ENCODE peak calls at places on chromosomes 1 and 21, in six cellular contexts. C is sigmoid colon, M is HFFc6, K is HFF-Myc, V is kidney epithelial cell, O is AG04450. F is an unnamed sample.

GRCh38 chr1:65458730-65459396 is 38.4 kb downstream of the LEPR start:
- DNase-seq in C (no peak), M (no peak), K (no peak), V (no peak), O (no peak), F (no peak)

GRCh38 chr1:214002472-214002871 is 14.7 kb downstream of the PROX1 start:
- DNase-seq in C (no peak), M (peak), K (peak), V (peak), O (no peak), F (no peak)

GRCh38 chr1:67134692-67135091 is at the start of gene C1orf141:
- DNase-seq in C (no peak), M (no peak), K (no peak), V (no peak), O (no peak), F (peak)

GRCh38 chr1:15222653-15223303 is 24.2 kb upstream of the FHAD1 start:
- DNase-seq in C (peak), M (no peak), K (no peak), V (no peak), O (no peak), F (no peak)

GRCh38 chr1:209747580-209748262 is 8.1 kb upstream of the TRAF3IP3 start:
- DNase-seq in C (peak), M (peak), K (peak), V (peak), O (peak), F (peak)

GRCh38 chr1:220824031-220824989 is 37.6 kb downstream of the MTARC1 start:
- DNase-seq in C (no peak), M (peak), K (no peak), V (no peak), O (no peak), F (no peak)

GRCh38 chr1:157289424-157290105 is 151.4 kb upstream of the ETV3 start:
- DNase-seq in C (no peak), M (no peak), K (no peak), V (no peak), O (no peak), F (no peak)

GRCh38 chr1:31723828-31724359 is 20.1 kb upstream of the COL16A1 start:
- DNase-seq in C (no peak), M (peak), K (no peak), V (no peak), O (no peak), F (peak)

GRCh38 chr1:1068374-1069060 is 5.6 kb downstream of the RNF223 start:
- DNase-seq in C (no peak), M (no peak), K (no peak), V (no peak), O (no peak), F (no peak)

GRCh38 chr1:109630081-109630880 is 10.6 kb downstream of the AMPD2 start:
- DNase-seq in C (no peak), M (no peak), K (no peak), V (no peak), O (no peak), F (peak)

GRCh38 chr1:172429324-172430127 is 9.0 kb downstream of the C1orf105 start:
- DNase-seq in C (no peak), M (peak), K (peak), V (no peak), O (no peak), F (peak)

GRCh38 chr1:208118306-208118705 is 125.9 kb downstream of the PLXNA2 start:
- DNase-seq in C (no peak), M (no peak), K (no peak), V (no peak), O (no peak), F (no peak)

GRCh38 chr1:198269352-198269940 is 112.6 kb downstream of the NEK7 start:
- DNase-seq in C (no peak), M (no peak), K (no peak), V (no peak), O (no peak), F (no peak)

GRCh38 chr1:161501234-161501633 is 4.0 kb upstream of the FCGR2A start:
- DNase-seq in C (no peak), M (no peak), K (no peak), V (no peak), O (no peak), F (no peak)

GRCh38 chr1:184447651-184448185 is 60.9 kb downstream of the C1orf21 start:
- DNase-seq in C (no peak), M (no peak), K (no peak), V (no peak), O (no peak), F (no peak)

GRCh38 chr1:77889671-77890070 is 1.2 kb downstream of the NEXN start:
- DNase-seq in C (no peak), M (peak), K (no peak), V (no peak), O (peak), F (no peak)

GRCh38 chr1:161824618-161825017 is 58.5 kb downstream of the ATF6 start:
- DNase-seq in C (no peak), M (no peak), K (no peak), V (no peak), O (no peak), F (no peak)

GRCh38 chr1:160032165-160032827 is 506 bp upstream of the PIGM start:
- DNase-seq in C (no peak), M (no peak), K (no peak), V (no peak), O (no peak), F (peak)

GRCh38 chr1:151710187-151710586 is 6.4 kb downstream of the CELF3 start:
- DNase-seq in C (no peak), M (peak), K (no peak), V (no peak), O (no peak), F (no peak)

GRCh38 chr1:166032901-166033371 is 133.9 kb downstream of the FAM78B start:
- DNase-seq in C (no peak), M (no peak), K (no peak), V (no peak), O (no peak), F (no peak)

GRCh38 chr1:44409741-44410140 is 4.7 kb downstream of the RNF220 start:
- DNase-seq in C (no peak), M (no peak), K (no peak), V (no peak), O (no peak), F (no peak)

GRCh38 chr1:181743878-181744312 is 260.6 kb downstream of the CACNA1E start:
- DNase-seq in C (no peak), M (no peak), K (no peak), V (no peak), O (no peak), F (no peak)

GRCh38 chr1:85611856-85612255 is 31.3 kb downstream of the CCN1 start:
- DNase-seq in C (peak), M (peak), K (peak), V (peak), O (peak), F (no peak)

GRCh38 chr1:54806931-54807611 is 5.9 kb upstream of the TTC22 start:
- DNase-seq in C (no peak), M (peak), K (no peak), V (no peak), O (no peak), F (no peak)

GRCh38 chr1:55010194-55010886 is 11.6 kb downstream of the BSND start:
- DNase-seq in C (no peak), M (no peak), K (no peak), V (no peak), O (no peak), F (no peak)

GRCh38 chr1:97907886-97908285 is 12.9 kb downstream of the DPYD start:
- DNase-seq in C (no peak), M (no peak), K (no peak), V (no peak), O (no peak), F (no peak)

GRCh38 chr21:42107881-42108553 is 36.9 kb downstream of the UMODL1 start:
- DNase-seq in C (no peak), M (no peak), K (no peak), V (no peak), O (peak), F (peak)

GRCh38 chr1:210905944-210906453 is 227.9 kb downstream of the KCNH1 start:
- DNase-seq in C (no peak), M (no peak), K (no peak), V (no peak), O (no peak), F (no peak)

GRCh38 chr1:157162345-157162744 is 24.1 kb upstream of the ETV3 start:
- DNase-seq in C (no peak), M (peak), K (no peak), V (no peak), O (no peak), F (no peak)

GRCh38 chr1:224245188-224245587 is 62.1 kb downstream of the DEGS1 start:
- DNase-seq in C (peak), M (no peak), K (peak), V (no peak), O (no peak), F (peak)

GRCh38 chr1:156892190-156893047 is 1.1 kb upstream of the PEAR1 start:
- DNase-seq in C (peak), M (peak), K (no peak), V (peak), O (peak), F (peak)

GRCh38 chr1:84442256-84442655 is 36.8 kb upstream of the RPF1 start:
- DNase-seq in C (no peak), M (peak), K (peak), V (peak), O (peak), F (peak)

GRCh38 chr1:26075421-26076144 is 8.2 kb upstream of the TRIM63 start:
- DNase-seq in C (no peak), M (no peak), K (no peak), V (no peak), O (no peak), F (no peak)

GRCh38 chr1:66349277-66349676 is 184.7 kb upstream of the SGIP1 start:
- DNase-seq in C (no peak), M (no peak), K (no peak), V (no peak), O (no peak), F (no peak)

GRCh38 chr1:231395051-231395995 is 26.8 kb downstream of the EGLN1 start:
- DNase-seq in C (no peak), M (peak), K (peak), V (peak), O (peak), F (no peak)
- TF ChIP-seq CTCF in C (no peak), M (no peak), K (no peak), V (no peak), O (no peak), F (no peak)

GRCh38 chr1:114780344-114781226 is at the start of gene SIKE1:
- DNase-seq in C (peak), M (peak), K (peak), V (peak), O (peak), F (peak)
- TF ChIP-seq CTCF in C (no peak), M (no peak), K (no peak), V (no peak), O (no peak), F (no peak)

GRCh38 chr1:203197625-203198024 is 11.1 kb upstream of the CHI3L1 start:
- DNase-seq in C (peak), M (peak), K (peak), V (peak), O (peak), F (no peak)

GRCh38 chr1:203199481-203200058 is 13.1 kb upstream of the CHI3L1 start:
- DNase-seq in C (peak), M (peak), K (no peak), V (no peak), O (no peak), F (no peak)

GRCh38 chr1:203200059-203200553 is 13.6 kb upstream of the CHI3L1 start:
- DNase-seq in C (peak), M (no peak), K (no peak), V (no peak), O (peak), F (no peak)

GRCh38 chr1:203199002-203199401 is 12.5 kb upstream of the CHI3L1 start:
- DNase-seq in C (no peak), M (no peak), K (no peak), V (no peak), O (no peak), F (no peak)

GRCh38 chr1:203196371-203196770 is 9.9 kb upstream of the CHI3L1 start:
- DNase-seq in C (peak), M (no peak), K (no peak), V (no peak), O (no peak), F (no peak)
- TF ChIP-seq CTCF in C (no peak), M (peak), K (no peak), V (no peak), O (peak), F (no peak)

DNA sequence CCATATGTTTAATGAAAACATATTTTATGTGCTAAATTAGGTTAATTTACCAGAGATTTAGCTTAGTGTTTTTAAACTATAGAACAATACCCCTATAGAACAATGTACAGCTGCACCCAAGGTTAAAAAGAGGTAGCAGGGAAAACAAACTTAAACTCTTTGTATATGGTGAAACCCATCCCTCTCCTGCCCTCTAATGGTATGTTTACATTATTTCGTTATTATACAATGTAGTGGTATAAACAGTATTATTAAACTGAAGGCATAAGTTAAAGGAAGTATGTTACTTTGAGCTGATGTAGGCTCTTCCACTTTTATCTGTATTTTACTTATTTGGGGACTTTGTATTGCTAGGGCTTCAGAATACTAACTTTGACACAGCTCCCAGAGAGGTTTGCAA is 16.7 kb upstream of the ZYG11A start:
- DNase-seq in C (no peak), M (peak), K (no peak), V (no peak), O (no peak), F (peak)
- TF ChIP-seq CTCF in C (no peak), M (peak), K (peak), V (peak), O (peak), F (no peak)

F was measured in GM13976.